ENCODE peak calls at places on chromosomes 4 and X, in seven cellular contexts. Y is IMR-90, T is AG04450, X is MM.1S, K is esophagus squamous epithelium, D is left lung, W is tibial nerve. M is an unnamed sample.

GRCh38 chr4:152094851-152095700 is 334.3 kb upstream of the GATB start:
- DNase-seq in Y (peak; percentile 67), W (no peak), K (no peak), T (peak; percentile 33), D (no peak), X (no peak), M (no peak)

GRCh38 chr4:54006755-54007154 is 57.6 kb downstream of the CHIC2 start:
- DNase-seq in K (no peak), Y (no peak), W (no peak), D (no peak), T (no peak), X (no peak), M (no peak)

GRCh38 chrX:2272337-2272736 is 228.4 kb downstream of the DHRSX start:
- DNase-seq in T (no peak), Y (no peak), D (no peak), X (no peak), W (no peak), K (no peak), M (no peak)

GRCh38 chr4:26839534-26839951 is 21.1 kb upstream of the STIM2 start:
- DNase-seq in K (no peak), Y (peak; percentile 33), D (no peak), T (no peak), W (no peak), X (no peak), M (no peak)

GRCh38 chr4:108690738-108691137 is 40.3 kb downstream of the OSTC start:
- DNase-seq in K (no peak), D (no peak), X (no peak), W (no peak), Y (no peak), T (no peak), M (no peak)

GRCh38 chr4:119244832-119245231 is 32.3 kb downstream of the USP53 start:
- DNase-seq in D (no peak), K (no peak), T (no peak), X (no peak), W (no peak), Y (no peak), M (no peak)

GRCh38 chr4:54482529-54482961 is 175.2 kb upstream of the KIT start:
- DNase-seq in K (no peak), Y (peak; percentile 21), D (no peak), X (no peak), T (no peak), W (no peak), M (no peak)

GRCh38 chrX:50036481-50036880 is 114.1 kb downstream of the CLCN5 start:
- DNase-seq in K (no peak), W (no peak), T (no peak), Y (no peak), D (no peak), X (no peak), M (no peak)

GRCh38 chr4:48141048-48141447 is 7.0 kb upstream of the TXK start:
- DNase-seq in D (no peak), W (no peak), T (peak; percentile 8), Y (peak; percentile 56), K (no peak), X (peak; percentile 63), M (no peak)

GRCh38 chrX:40104649-40105015 is 6.9 kb upstream of the BCOR start:
- DNase-seq in X (peak; percentile 38), T (no peak), W (no peak), D (peak; percentile 86), K (no peak), Y (peak; percentile 67), M (peak; percentile 42)

GRCh38 chr4:94455081-94455480 is 3.3 kb downstream of the PDLIM5 start:
- DNase-seq in W (peak; percentile 23), X (no peak), K (no peak), Y (peak; percentile 88), D (no peak), T (peak; percentile 42), M (peak; percentile 70)

GRCh38 chr4:116478343-116478742 is 607.0 kb downstream of the TRAM1L1 start:
- DNase-seq in Y (no peak), D (peak; percentile 52), T (no peak), W (no peak), K (no peak), X (no peak), M (no peak)

GRCh38 chr4:74618659-74619058 is 173.7 kb downstream of the AREG start:
- DNase-seq in T (no peak), X (no peak), W (no peak), K (no peak), Y (peak; percentile 45), D (no peak), M (no peak)

GRCh38 chr4:173152104-173152503 is 16.5 kb upstream of the GALNT7 start:
- DNase-seq in W (no peak), D (no peak), Y (no peak), T (no peak), X (no peak), K (no peak), M (no peak)

GRCh38 chrX:38437093-38437492 is 84.7 kb downstream of the OTC start:
- DNase-seq in T (no peak), Y (peak; percentile 0), X (no peak), W (no peak), D (no peak), K (no peak), M (no peak)

GRCh38 chrX:53356186-53356585 is 66.3 kb downstream of the SMC1A start:
- DNase-seq in X (no peak), D (no peak), W (no peak), Y (no peak), K (no peak), T (no peak), M (no peak)

GRCh38 chrX:49186125-49187027 is at the start of gene PRICKLE3:
- DNase-seq in T (no peak), Y (peak; percentile 29), K (peak; percentile 9), X (peak; percentile 73), D (peak; percentile 96), W (peak; percentile 68), M (peak; percentile 87)

GRCh38 chr4:187380181-187380581 is 615.4 kb upstream of the ZFP42 start:
- DNase-seq in W (no peak), X (peak; percentile 7), Y (peak; percentile 15), T (no peak), D (no peak), K (no peak), M (no peak)

GRCh38 chr4:104571341-104571740 is 76.6 kb upstream of the CXXC4 start:
- DNase-seq in T (no peak), W (no peak), D (no peak), Y (no peak), K (no peak), X (no peak), M (no peak)

DNA sequence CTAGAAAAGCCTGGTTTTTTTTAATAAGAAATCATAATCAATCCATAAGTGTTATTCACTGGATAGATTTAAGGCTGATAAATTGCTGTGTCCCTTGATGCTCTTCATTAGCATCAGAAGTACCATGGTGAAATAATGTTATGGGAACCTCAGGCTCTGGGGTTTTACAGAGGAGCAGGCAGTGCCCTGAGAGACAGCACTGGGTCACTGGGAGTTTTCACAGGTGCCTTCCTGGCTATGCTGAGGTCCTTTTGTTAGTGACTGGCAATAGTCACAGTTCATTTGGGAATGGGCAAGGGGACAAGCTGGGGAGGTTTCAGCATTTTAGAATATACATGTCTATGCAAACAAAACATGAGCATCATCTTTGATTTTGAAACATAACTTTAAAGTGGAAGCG is 38.6 kb downstream of the ANK2 start:
- DNase-seq in W (no peak), D (no peak), K (no peak), Y (no peak), T (no peak), X (no peak), M (no peak)
- H3K27ac ChIP-seq in W (no peak overlapping the region), D (no peak overlapping the region), K (no peak overlapping the region), Y (no peak overlapping the region), T (no peak overlapping the region), X (no peak overlapping the region), M (no peak overlapping the region)

DNA sequence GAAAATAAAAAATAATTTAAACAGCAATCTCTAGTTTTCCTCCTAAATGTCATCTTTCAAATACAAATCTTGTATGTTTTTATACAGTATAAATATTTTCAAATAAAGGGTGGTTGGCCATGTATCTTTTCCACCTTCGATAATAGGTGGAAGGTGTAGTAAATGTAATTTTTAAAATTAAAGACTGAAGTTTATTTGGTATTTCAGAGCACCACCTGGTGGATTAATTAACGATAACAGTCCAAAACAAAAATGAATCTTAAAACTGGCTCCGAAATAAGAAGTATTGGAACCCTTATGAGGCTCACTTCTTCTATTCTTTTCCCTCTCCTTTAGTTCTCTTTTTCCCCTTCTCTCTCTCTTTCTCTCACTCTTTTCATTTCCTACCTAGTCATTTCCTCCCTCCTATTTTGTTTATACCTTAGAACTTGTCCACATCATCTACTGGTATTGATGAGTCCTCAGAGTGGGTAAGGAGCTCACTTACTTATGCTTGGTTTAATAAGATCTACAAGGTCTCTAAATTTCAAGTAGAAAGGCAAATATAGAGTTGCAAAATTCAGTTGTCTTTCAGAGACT is 82.9 kb upstream of the EXOC1L start:
- DNase-seq in D (no peak), T (no peak), X (peak; percentile 19), K (no peak), Y (peak; percentile 3), W (no peak), M (no peak)
- TF ChIP-seq CTCF in D (peak; percentile 28), T (peak; percentile 26), X (peak; percentile 37), K (peak; percentile 35), Y (peak; percentile 42), W (peak; percentile 25), M (no peak)

GRCh38 chrX:139327355-139327754 is 203.2 kb upstream of the F9 start:
- DNase-seq in T (no peak), X (no peak), W (no peak), D (no peak), Y (no peak), K (no peak), M (no peak)

GRCh38 chrX:139332441-139332840 is 198.1 kb upstream of the F9 start:
- DNase-seq in T (no peak), D (no peak), W (no peak), Y (no peak), K (no peak), X (no peak), M (no peak)
- H3K4me3 ChIP-seq in T (no peak overlapping the region), D (no peak overlapping the region), W (no peak overlapping the region), Y (no peak overlapping the region), K (no peak overlapping the region), X (no peak overlapping the region), M (no peak overlapping the region)

DNA sequence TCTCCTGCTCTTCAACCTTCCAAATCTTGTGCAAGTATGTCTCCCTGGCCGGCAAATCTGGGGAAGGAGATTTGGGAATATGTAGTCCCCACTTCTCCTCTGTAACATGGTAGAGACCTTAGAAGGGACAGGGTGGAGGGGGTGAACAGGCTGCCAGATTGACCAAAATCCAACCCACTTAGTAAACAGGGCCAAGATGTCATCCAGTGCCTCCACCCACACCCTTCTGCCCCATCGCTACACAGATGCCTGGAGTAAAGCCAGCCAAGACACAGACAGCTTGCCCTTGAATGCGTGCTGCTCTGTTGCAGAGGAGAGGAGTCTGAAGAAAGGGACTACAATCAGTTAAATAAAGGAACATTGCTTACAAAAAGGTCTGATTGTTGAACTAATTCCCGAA is 160.1 kb upstream of the LDB2 start:
- DNase-seq in Y (peak; percentile 37), W (peak; percentile 26), D (no peak), X (no peak), T (no peak), K (no peak), M (no peak)
- H3K27ac ChIP-seq in Y (peak overlapping the region; percentile 46), W (no peak overlapping the region), D (peak overlapping the region; percentile 51), X (no peak overlapping the region), T (peak overlapping the region; percentile 80), K (peak overlapping the region; percentile 51), M (no peak overlapping the region)

DNA sequence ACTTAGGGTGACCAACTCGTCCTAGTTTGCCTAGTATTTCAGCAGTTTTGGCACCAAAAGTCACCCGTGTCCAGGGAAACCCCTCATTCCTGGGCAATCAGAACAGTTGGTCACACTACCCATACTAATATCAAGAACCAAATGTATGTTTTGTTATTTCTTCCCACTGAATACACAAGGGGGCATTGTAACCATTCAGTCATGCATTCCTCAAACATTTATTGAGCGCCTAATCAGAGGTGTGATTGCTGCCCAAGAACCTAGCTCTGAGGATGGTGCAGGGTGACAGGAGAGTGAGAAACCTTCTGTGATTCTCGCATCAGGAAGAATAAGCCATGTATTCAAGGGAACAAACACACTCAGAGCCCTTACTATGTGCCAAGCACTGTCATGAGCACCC is 69.8 kb upstream of the RAI2 start:
- DNase-seq in W (no peak), K (no peak), D (no peak), X (no peak), T (no peak), Y (no peak), M (no peak)
- TF ChIP-seq CTCF in W (no peak), K (no peak), D (no peak), X (no peak), T (no peak), Y (no peak), M (no peak)

M was measured in Peyer's patch.